ENCODE peak calls at places on chromosomes 4 and X, in nine cellular contexts. J, S, I, P, D, K, X, U and V are unnamed samples.

GRCh38 chr4:169621754-169622481 is 1.5 kb downstream of the CLCN3 start:
- DNase-seq in J (no peak), X (no peak), K (no peak), S (peak), P (peak), U (no peak), I (no peak), D (no peak), V (peak)

GRCh38 chr4:86048426-86048825 is 311.4 kb downstream of the MAPK10 start:
- DNase-seq in X (no peak), J (no peak), I (no peak), K (no peak), U (no peak), P (peak), S (no peak), D (no peak), V (no peak)

GRCh38 chr4:122500852-122501501 is 44.5 kb upstream of the IL2 start:
- DNase-seq in I (no peak), U (no peak), K (peak), P (peak), D (no peak), S (peak), J (no peak), X (no peak), V (peak)

GRCh38 chrX:86171366-86171765 is 23.1 kb downstream of the DACH2 start:
- DNase-seq in K (no peak), X (no peak), I (no peak), P (peak), D (no peak), U (no peak), J (no peak), S (no peak), V (peak)

GRCh38 chrX:27186671-27187070 is 276.5 kb downstream of the PPP4R3C start:
- DNase-seq in P (peak), J (peak), S (peak), I (no peak), X (no peak), U (no peak), K (no peak), D (peak), V (peak)

GRCh38 chrX:65894138-65894537 is 145.7 kb downstream of the VSIG4 start:
- DNase-seq in S (no peak), P (no peak), J (no peak), U (no peak), I (no peak), D (no peak), K (no peak), X (no peak), V (no peak)

GRCh38 chrX:1323315-1323714 is 13.3 kb upstream of the IL3RA start:
- DNase-seq in D (no peak), P (no peak), K (peak), I (no peak), J (peak), U (no peak), X (peak), S (peak), V (no peak)

GRCh38 chrX:39953879-39954278 is 143.9 kb downstream of the BCOR start:
- DNase-seq in P (peak), U (no peak), X (no peak), J (no peak), D (no peak), S (no peak), K (peak), I (peak), V (peak)

GRCh38 chr4:97395980-97396562 is 747.2 kb downstream of the STPG2 start:
- DNase-seq in X (no peak), D (no peak), P (no peak), I (no peak), S (no peak), J (no peak), K (no peak), U (no peak), V (no peak)

GRCh38 chr4:108030332-108030731 is 40.6 kb downstream of the HADH start:
- DNase-seq in K (no peak), U (no peak), S (peak), D (no peak), J (peak), X (no peak), P (peak), I (peak), V (peak)

GRCh38 chr4:8010618-8011017 is 71.0 kb upstream of the AFAP1 start:
- DNase-seq in J (no peak), I (no peak), P (no peak), D (peak), K (peak), U (no peak), S (no peak), X (no peak), V (peak)

GRCh38 chrX:63506320-63506719 is 155.2 kb upstream of the SPIN4 start:
- DNase-seq in D (no peak), U (no peak), J (no peak), I (no peak), X (no peak), K (no peak), S (no peak), P (peak), V (peak)

GRCh38 chrX:21398424-21398823 is 24.2 kb downstream of the CNKSR2 start:
- DNase-seq in J (no peak), I (no peak), U (no peak), D (no peak), K (no peak), X (no peak), P (peak), S (no peak), V (no peak)

GRCh38 chrX:3527811-3528210 is 181.4 kb upstream of the MXRA5 start:
- DNase-seq in D (no peak), S (no peak), K (no peak), U (no peak), J (no peak), X (no peak), P (peak), I (no peak), V (no peak)

GRCh38 chrX:35115205-35115604 is 172.6 kb downstream of the FAM47B start:
- DNase-seq in P (peak), J (no peak), S (no peak), D (no peak), U (no peak), K (no peak), X (no peak), I (peak), V (peak)

GRCh38 chrX:122703762-122704161 is 480.3 kb upstream of the GRIA3 start:
- DNase-seq in S (no peak), D (no peak), X (no peak), J (no peak), K (no peak), P (peak), U (no peak), I (no peak), V (peak)

GRCh38 chr4:36322921-36323354 is 41.5 kb downstream of the DTHD1 start:
- DNase-seq in P (no peak), D (no peak), X (no peak), J (no peak), S (no peak), U (no peak), K (no peak), I (no peak), V (no peak)

GRCh38 chr4:52868138-52868537 is 6.0 kb downstream of the RASL11B start:
- DNase-seq in U (no peak), S (no peak), P (no peak), K (no peak), X (no peak), J (no peak), I (no peak), D (no peak), V (no peak)

GRCh38 chrX:39577206-39577605 is 520.6 kb downstream of the BCOR start:
- DNase-seq in D (no peak), X (no peak), I (no peak), S (no peak), K (no peak), U (no peak), P (no peak), J (no peak), V (peak)

GRCh38 chr4:54659213-54660144 is 1.7 kb downstream of the KIT start:
- DNase-seq in U (no peak), S (no peak), J (no peak), D (no peak), X (no peak), K (peak), P (peak), I (no peak), V (peak)

GRCh38 chr4:20356565-20356964 is 104.9 kb downstream of the SLIT2 start:
- DNase-seq in P (no peak), D (no peak), K (no peak), U (no peak), J (no peak), X (no peak), I (peak), S (no peak), V (peak)

GRCh38 chr4:83536649-83537352 is 893 bp downstream of the GPAT3 start:
- DNase-seq in P (no peak), J (no peak), U (no peak), S (no peak), I (no peak), K (no peak), D (no peak), X (no peak), V (no peak)

GRCh38 chr4:41573458-41574129 is 35.6 kb downstream of the LIMCH1 start:
- DNase-seq in X (no peak), P (peak), S (no peak), I (no peak), D (no peak), U (no peak), J (no peak), K (no peak), V (no peak)

GRCh38 chr4:4488405-4489404 is 53.1 kb downstream of the STX18 start:
- DNase-seq in X (peak), K (peak), D (peak), P (peak), S (peak), J (peak), I (peak), U (no peak), V (peak)

GRCh38 chrX:80808160-80808735 is 1.4 kb downstream of the BRWD3 start:
- DNase-seq in I (no peak), U (no peak), K (peak), X (peak), S (peak), J (peak), P (peak), D (peak), V (peak)

GRCh38 chr4:10184051-10184450 is 67.5 kb upstream of the WDR1 start:
- DNase-seq in P (no peak), S (no peak), K (no peak), J (no peak), U (no peak), X (no peak), D (no peak), I (no peak), V (peak)

GRCh38 chr4:4971796-4972195 is 47.5 kb downstream of the CYTL1 start:
- DNase-seq in J (no peak), P (no peak), X (no peak), U (no peak), I (no peak), D (no peak), S (no peak), K (no peak), V (no peak)

GRCh38 chrX:103356897-103357296 is 591 bp downstream of the TCEAL9 start:
- DNase-seq in K (no peak), S (no peak), D (no peak), U (no peak), I (no peak), X (no peak), J (no peak), P (no peak), V (no peak)

GRCh38 chr4:41525129-41525528 is 12.8 kb upstream of the LIMCH1 start:
- DNase-seq in S (peak), J (no peak), K (no peak), U (no peak), P (no peak), X (no peak), D (no peak), I (peak), V (peak)